ENCODE peak calls at places on chromosomes 2 and 18, in six cellular contexts. One of them, this sample, is unnamed. For H3K27me3, the result is how much of the 10 kb centered on the place peaks cover.

GRCh38 chr2:27708666-27709065 is 45.0 kb downstream of the SLC4A1AP start:
- DNase-seq in astrocyte: peak
- DNase-seq in dorsolateral prefrontal cortex: no peak
- DNase-seq in psoas muscle: no peak
- DNase-seq in neural progenitor cell: no peak
- DNase-seq in fibroblast of lung: peak
- DNase-seq in this sample: no peak

GRCh38 chr18:8791171-8791651 is 85.9 kb downstream of the MTCL1 start:
- DNase-seq in psoas muscle: no peak
- DNase-seq in astrocyte: no peak
- DNase-seq in dorsolateral prefrontal cortex: no peak
- DNase-seq in fibroblast of lung: no peak
- DNase-seq in neural progenitor cell: no peak
- DNase-seq in this sample: no peak

GRCh38 chr2:98870516-98871158 is 65.4 kb downstream of the CRACDL start:
- DNase-seq in neural progenitor cell: peak
- DNase-seq in astrocyte: no peak
- DNase-seq in psoas muscle: no peak
- DNase-seq in fibroblast of lung: no peak
- DNase-seq in dorsolateral prefrontal cortex: no peak
- DNase-seq in this sample: no peak

GRCh38 chr2:227163445-227163997 is 484 bp downstream of the COL4A4 start:
- DNase-seq in dorsolateral prefrontal cortex: no peak
- DNase-seq in psoas muscle: no peak
- DNase-seq in neural progenitor cell: peak
- DNase-seq in astrocyte: no peak
- DNase-seq in fibroblast of lung: no peak
- DNase-seq in this sample: no peak

GRCh38 chr2:30695749-30696148 is 111.5 kb downstream of the CAPN13 start:
- DNase-seq in astrocyte: no peak
- DNase-seq in fibroblast of lung: no peak
- DNase-seq in neural progenitor cell: no peak
- DNase-seq in dorsolateral prefrontal cortex: no peak
- DNase-seq in psoas muscle: no peak
- DNase-seq in this sample: no peak

GRCh38 chr2:211216221-211216620 is 659.8 kb downstream of the CPS1 start:
- DNase-seq in dorsolateral prefrontal cortex: no peak
- DNase-seq in fibroblast of lung: no peak
- DNase-seq in psoas muscle: no peak
- DNase-seq in neural progenitor cell: peak
- DNase-seq in astrocyte: no peak
- DNase-seq in this sample: no peak

GRCh38 chr2:173652731-173653426 is 298.2 kb downstream of the CDCA7 start:
- DNase-seq in psoas muscle: no peak
- DNase-seq in dorsolateral prefrontal cortex: no peak
- DNase-seq in neural progenitor cell: peak
- DNase-seq in fibroblast of lung: peak
- DNase-seq in astrocyte: peak
- DNase-seq in this sample: no peak

GRCh38 chr2:231512222-231512621 is 18.0 kb downstream of the NMUR1 start:
- DNase-seq in psoas muscle: no peak
- DNase-seq in neural progenitor cell: no peak
- DNase-seq in dorsolateral prefrontal cortex: peak
- DNase-seq in fibroblast of lung: peak
- DNase-seq in astrocyte: peak
- DNase-seq in this sample: no peak

GRCh38 chr2:102235491-102235890 is 48.7 kb downstream of the IL1RL2 start:
- DNase-seq in psoas muscle: no peak
- DNase-seq in astrocyte: no peak
- DNase-seq in neural progenitor cell: peak
- DNase-seq in dorsolateral prefrontal cortex: no peak
- DNase-seq in fibroblast of lung: no peak
- DNase-seq in this sample: no peak

GRCh38 chr2:85744771-85745601 is 8.8 kb upstream of the ATOH8 start:
- DNase-seq in neural progenitor cell: peak
- DNase-seq in fibroblast of lung: peak
- DNase-seq in psoas muscle: peak
- DNase-seq in astrocyte: peak
- DNase-seq in dorsolateral prefrontal cortex: no peak
- DNase-seq in this sample: no peak

GRCh38 chr2:64636105-64636873 is 17.4 kb downstream of the SERTAD2 start:
- DNase-seq in dorsolateral prefrontal cortex: no peak
- DNase-seq in neural progenitor cell: no peak
- DNase-seq in psoas muscle: no peak
- DNase-seq in astrocyte: no peak
- DNase-seq in fibroblast of lung: no peak
- DNase-seq in this sample: no peak

GRCh38 chr2:239283961-239284801 is 116.6 kb downstream of the HDAC4 start:
- DNase-seq in neural progenitor cell: no peak
- DNase-seq in fibroblast of lung: no peak
- DNase-seq in dorsolateral prefrontal cortex: no peak
- DNase-seq in psoas muscle: no peak
- DNase-seq in astrocyte: no peak
- DNase-seq in this sample: no peak

GRCh38 chr2:149744845-149745244 is 157.3 kb upstream of the MMADHC start:
- DNase-seq in dorsolateral prefrontal cortex: no peak
- DNase-seq in psoas muscle: no peak
- DNase-seq in fibroblast of lung: peak
- DNase-seq in neural progenitor cell: no peak
- DNase-seq in astrocyte: peak
- DNase-seq in this sample: no peak

GRCh38 chr2:197620113-197620512 is 55.3 kb downstream of the RFTN2 start:
- DNase-seq in psoas muscle: no peak
- DNase-seq in dorsolateral prefrontal cortex: no peak
- DNase-seq in neural progenitor cell: no peak
- DNase-seq in astrocyte: no peak
- DNase-seq in fibroblast of lung: no peak
- DNase-seq in this sample: no peak

GRCh38 chr18:8800445-8800844 is 95.1 kb downstream of the MTCL1 start:
- DNase-seq in neural progenitor cell: peak
- DNase-seq in psoas muscle: no peak
- DNase-seq in fibroblast of lung: peak
- DNase-seq in dorsolateral prefrontal cortex: no peak
- DNase-seq in astrocyte: peak
- DNase-seq in this sample: no peak

GRCh38 chr2:121096611-121097010 is 188.4 kb downstream of the TFCP2L1 start:
- DNase-seq in dorsolateral prefrontal cortex: no peak
- DNase-seq in neural progenitor cell: no peak
- DNase-seq in fibroblast of lung: no peak
- DNase-seq in psoas muscle: no peak
- DNase-seq in astrocyte: no peak
- DNase-seq in this sample: no peak

GRCh38 chr2:133110201-133110600 is 440.2 kb upstream of the LYPD1 start:
- DNase-seq in dorsolateral prefrontal cortex: no peak
- DNase-seq in astrocyte: no peak
- DNase-seq in fibroblast of lung: no peak
- DNase-seq in psoas muscle: no peak
- DNase-seq in neural progenitor cell: no peak
- DNase-seq in this sample: no peak

GRCh38 chr2:147867050-147867449 is 22.2 kb downstream of the ACVR2A start:
- DNase-seq in psoas muscle: no peak
- DNase-seq in neural progenitor cell: no peak
- DNase-seq in astrocyte: no peak
- DNase-seq in fibroblast of lung: peak
- DNase-seq in dorsolateral prefrontal cortex: no peak
- DNase-seq in this sample: no peak

GRCh38 chr2:162232611-162233115 is 10.6 kb downstream of the FAP start:
- DNase-seq in psoas muscle: no peak
- DNase-seq in fibroblast of lung: peak
- DNase-seq in neural progenitor cell: no peak
- DNase-seq in astrocyte: no peak
- DNase-seq in dorsolateral prefrontal cortex: no peak
- DNase-seq in this sample: no peak

GRCh38 chr18:23547306-23547705 is 39.0 kb downstream of the NPC1 start:
- DNase-seq in neural progenitor cell: no peak
- DNase-seq in fibroblast of lung: no peak
- DNase-seq in psoas muscle: no peak
- DNase-seq in astrocyte: no peak
- DNase-seq in dorsolateral prefrontal cortex: no peak
- DNase-seq in this sample: no peak

GRCh38 chr2:163604941-163605555 is 130.8 kb downstream of the FIGN start:
- DNase-seq in psoas muscle: no peak
- DNase-seq in dorsolateral prefrontal cortex: no peak
- DNase-seq in fibroblast of lung: peak
- DNase-seq in neural progenitor cell: no peak
- DNase-seq in astrocyte: peak
- DNase-seq in this sample: no peak

GRCh38 chr18:69127844-69128486 is 272.7 kb upstream of the DOK6 start:
- DNase-seq in astrocyte: no peak
- DNase-seq in dorsolateral prefrontal cortex: no peak
- DNase-seq in psoas muscle: no peak
- DNase-seq in neural progenitor cell: no peak
- DNase-seq in fibroblast of lung: no peak
- DNase-seq in this sample: no peak

GRCh38 chr2:132850688-132851087 is 180.7 kb upstream of the LYPD1 start:
- DNase-seq in fibroblast of lung: no peak
- DNase-seq in astrocyte: no peak
- DNase-seq in neural progenitor cell: no peak
- DNase-seq in psoas muscle: no peak
- DNase-seq in dorsolateral prefrontal cortex: no peak
- DNase-seq in this sample: no peak

GRCh38 chr18:12334280-12335262 is 26.5 kb downstream of the TUBB6 start:
- DNase-seq in dorsolateral prefrontal cortex: peak
- DNase-seq in fibroblast of lung: no peak
- DNase-seq in astrocyte: no peak
- DNase-seq in neural progenitor cell: peak
- DNase-seq in psoas muscle: no peak
- DNase-seq in this sample: no peak

GRCh38 chr2:108623616-108624015 is 89.3 kb downstream of the LIMS1 start:
- DNase-seq in astrocyte: peak
- DNase-seq in psoas muscle: no peak
- DNase-seq in dorsolateral prefrontal cortex: no peak
- DNase-seq in neural progenitor cell: no peak
- DNase-seq in fibroblast of lung: peak
- DNase-seq in this sample: no peak

GRCh38 chr2:47402555-47402804 is 476 bp upstream of the MSH2 start:
- DNase-seq in psoas muscle: no peak
- DNase-seq in dorsolateral prefrontal cortex: no peak
- DNase-seq in astrocyte: peak
- DNase-seq in fibroblast of lung: peak
- DNase-seq in neural progenitor cell: no peak
- DNase-seq in this sample: no peak

GRCh38 chr2:60861736-60862135 is 19.6 kb upstream of the REL start:
- DNase-seq in neural progenitor cell: no peak
- DNase-seq in psoas muscle: no peak
- DNase-seq in astrocyte: no peak
- DNase-seq in dorsolateral prefrontal cortex: no peak
- DNase-seq in fibroblast of lung: no peak
- DNase-seq in this sample: no peak

GRCh38 chr18:574456-575228 is 5.5 kb upstream of the CETN1 start:
- DNase-seq in astrocyte: no peak
- DNase-seq in neural progenitor cell: peak
- DNase-seq in psoas muscle: no peak
- DNase-seq in dorsolateral prefrontal cortex: no peak
- DNase-seq in fibroblast of lung: no peak
- DNase-seq in this sample: no peak

GRCh38 chr2:17979707-17980106 is 101.2 kb downstream of the KCNS3 start:
- DNase-seq in fibroblast of lung: peak
- DNase-seq in psoas muscle: no peak
- DNase-seq in neural progenitor cell: no peak
- DNase-seq in astrocyte: peak
- DNase-seq in dorsolateral prefrontal cortex: no peak
- DNase-seq in this sample: no peak

GRCh38 chr2:119231975-119232665 is 8.5 kb downstream of the STEAP3 start:
- DNase-seq in astrocyte: peak
- DNase-seq in neural progenitor cell: no peak
- DNase-seq in psoas muscle: no peak
- DNase-seq in fibroblast of lung: peak
- DNase-seq in dorsolateral prefrontal cortex: no peak
- DNase-seq in this sample: no peak

GRCh38 chr2:170088776-170089175 is 89.2 kb upstream of the MYO3B start:
- DNase-seq in neural progenitor cell: no peak
- DNase-seq in fibroblast of lung: peak
- DNase-seq in psoas muscle: no peak
- DNase-seq in dorsolateral prefrontal cortex: peak
- DNase-seq in astrocyte: no peak
- DNase-seq in this sample: no peak

GRCh38 chr18:8162797-8163196 is 446.4 kb upstream of the RAB12 start:
- DNase-seq in fibroblast of lung: no peak
- DNase-seq in psoas muscle: no peak
- DNase-seq in neural progenitor cell: peak
- DNase-seq in dorsolateral prefrontal cortex: no peak
- DNase-seq in astrocyte: no peak
- DNase-seq in this sample: no peak

GRCh38 chr2:10305715-10306114 is 3.0 kb downstream of the HPCAL1 start:
- DNase-seq in dorsolateral prefrontal cortex: peak
- DNase-seq in psoas muscle: no peak
- DNase-seq in neural progenitor cell: peak
- DNase-seq in astrocyte: no peak
- DNase-seq in fibroblast of lung: no peak
- DNase-seq in this sample: peak
- TF ChIP-seq CTCF in dorsolateral prefrontal cortex: no peak
- TF ChIP-seq CTCF in psoas muscle: no peak
- TF ChIP-seq CTCF in neural progenitor cell: peak
- TF ChIP-seq CTCF in astrocyte: no peak
- TF ChIP-seq CTCF in fibroblast of lung: peak
- TF ChIP-seq CTCF in this sample: peak

GRCh38 chr2:25684577-25684976 is 11.2 kb upstream of the DTNB start:
- DNase-seq in psoas muscle: no peak
- DNase-seq in astrocyte: no peak
- DNase-seq in fibroblast of lung: no peak
- DNase-seq in neural progenitor cell: no peak
- DNase-seq in dorsolateral prefrontal cortex: peak
- DNase-seq in this sample: no peak
- H3K27ac ChIP-seq in psoas muscle: no peak
- H3K27ac ChIP-seq in astrocyte: no peak
- H3K27ac ChIP-seq in fibroblast of lung: no peak
- H3K27ac ChIP-seq in neural progenitor cell: no peak
- H3K27ac ChIP-seq in dorsolateral prefrontal cortex: no peak
- H3K27ac ChIP-seq in this sample: no peak

GRCh38 chr2:237625216-237625705 is 2.1 kb upstream of the LRRFIP1 start:
- DNase-seq in fibroblast of lung: no peak
- DNase-seq in neural progenitor cell: no peak
- DNase-seq in astrocyte: no peak
- DNase-seq in psoas muscle: no peak
- DNase-seq in dorsolateral prefrontal cortex: no peak
- DNase-seq in this sample: no peak
- H3K27me3 ChIP-seq in fibroblast of lung: under half
- H3K27me3 ChIP-seq in neural progenitor cell: half or more
- H3K27me3 ChIP-seq in astrocyte: under half
- H3K27me3 ChIP-seq in psoas muscle: under half
- H3K27me3 ChIP-seq in dorsolateral prefrontal cortex: under half
- H3K27me3 ChIP-seq in this sample: under half

GRCh38 chr18:60676807-60677206 is 304.2 kb upstream of the MC4R start:
- DNase-seq in astrocyte: no peak
- DNase-seq in neural progenitor cell: peak
- DNase-seq in fibroblast of lung: no peak
- DNase-seq in dorsolateral prefrontal cortex: no peak
- DNase-seq in psoas muscle: no peak
- DNase-seq in this sample: no peak
- TF ChIP-seq CTCF in astrocyte: no peak
- TF ChIP-seq CTCF in neural progenitor cell: peak
- TF ChIP-seq CTCF in fibroblast of lung: no peak
- TF ChIP-seq CTCF in dorsolateral prefrontal cortex: no peak
- TF ChIP-seq CTCF in psoas muscle: no peak
- TF ChIP-seq CTCF in this sample: no peak